ENCODE peak calls at places on chromosome 18, in ten cellular contexts. L, N, M, E, O, G, F, A, Z and T are unnamed samples.

GRCh38 chr18:32548688-32549087 is 78.0 kb upstream of the GAREM1 start:
- DNase-seq in Z (no peak), F (no peak), L (peak; percentile 32), A (no peak), E (no peak), O (no peak), G (no peak), N (no peak), M (no peak), T (no peak)

GRCh38 chr18:75727479-75727878 is 300.0 kb upstream of the SMIM21 start:
- DNase-seq in F (peak; percentile 19), A (peak; percentile 14), M (no peak), E (no peak), N (no peak), Z (peak; percentile 36), G (no peak), O (peak; percentile 0), L (peak; percentile 35), T (peak; percentile 59)

GRCh38 chr18:68147728-68148127 is 567.2 kb downstream of the TMX3 start:
- DNase-seq in E (no peak), Z (no peak), L (no peak), F (no peak), G (no peak), N (no peak), A (no peak), O (no peak), M (no peak), T (no peak)

GRCh38 chr18:69469444-69469919 is 68.8 kb downstream of the DOK6 start:
- DNase-seq in A (no peak), G (peak; percentile 49), L (no peak), Z (no peak), O (no peak), F (no peak), M (no peak), N (no peak), E (no peak), T (peak; percentile 19)

GRCh38 chr18:42925036-42925435 is 190.4 kb downstream of the RIT2 start:
- DNase-seq in G (no peak), O (no peak), F (no peak), A (no peak), Z (no peak), M (no peak), E (no peak), L (no peak), N (no peak), T (no peak)

GRCh38 chr18:55243852-55244251 is 284.6 kb upstream of the CCDC68 start:
- DNase-seq in O (no peak), F (no peak), M (no peak), L (no peak), G (no peak), N (no peak), E (peak; percentile 23), Z (no peak), A (no peak), T (no peak)

GRCh38 chr18:80157708-80158343 is 48.8 kb downstream of the ADNP2 start:
- DNase-seq in F (peak; percentile 74), L (peak; percentile 87), O (peak; percentile 46), M (peak; percentile 82), G (peak; percentile 80), N (no peak), A (peak; percentile 81), E (peak; percentile 51), Z (peak; percentile 76), T (peak; percentile 76)

GRCh38 chr18:76177160-76177559 is 317.9 kb downstream of the ZNF516 start:
- DNase-seq in N (no peak), E (no peak), A (no peak), O (no peak), Z (no peak), G (no peak), L (no peak), M (no peak), F (no peak), T (no peak)

GRCh38 chr18:36711014-36711725 is 117.6 kb downstream of the TPGS2 start:
- DNase-seq in E (no peak), O (no peak), N (no peak), M (no peak), Z (no peak), G (no peak), F (no peak), A (no peak), L (no peak), T (no peak)
- H3K27ac ChIP-seq in E (no peak overlapping the region), O (no peak overlapping the region), N (no peak overlapping the region), M (no peak overlapping the region), Z (peak overlapping the region; percentile 47), G (no peak overlapping the region), F (peak overlapping the region; percentile 47), A (no peak overlapping the region), L (no peak overlapping the region), T (peak overlapping the region; percentile 57)

DNA sequence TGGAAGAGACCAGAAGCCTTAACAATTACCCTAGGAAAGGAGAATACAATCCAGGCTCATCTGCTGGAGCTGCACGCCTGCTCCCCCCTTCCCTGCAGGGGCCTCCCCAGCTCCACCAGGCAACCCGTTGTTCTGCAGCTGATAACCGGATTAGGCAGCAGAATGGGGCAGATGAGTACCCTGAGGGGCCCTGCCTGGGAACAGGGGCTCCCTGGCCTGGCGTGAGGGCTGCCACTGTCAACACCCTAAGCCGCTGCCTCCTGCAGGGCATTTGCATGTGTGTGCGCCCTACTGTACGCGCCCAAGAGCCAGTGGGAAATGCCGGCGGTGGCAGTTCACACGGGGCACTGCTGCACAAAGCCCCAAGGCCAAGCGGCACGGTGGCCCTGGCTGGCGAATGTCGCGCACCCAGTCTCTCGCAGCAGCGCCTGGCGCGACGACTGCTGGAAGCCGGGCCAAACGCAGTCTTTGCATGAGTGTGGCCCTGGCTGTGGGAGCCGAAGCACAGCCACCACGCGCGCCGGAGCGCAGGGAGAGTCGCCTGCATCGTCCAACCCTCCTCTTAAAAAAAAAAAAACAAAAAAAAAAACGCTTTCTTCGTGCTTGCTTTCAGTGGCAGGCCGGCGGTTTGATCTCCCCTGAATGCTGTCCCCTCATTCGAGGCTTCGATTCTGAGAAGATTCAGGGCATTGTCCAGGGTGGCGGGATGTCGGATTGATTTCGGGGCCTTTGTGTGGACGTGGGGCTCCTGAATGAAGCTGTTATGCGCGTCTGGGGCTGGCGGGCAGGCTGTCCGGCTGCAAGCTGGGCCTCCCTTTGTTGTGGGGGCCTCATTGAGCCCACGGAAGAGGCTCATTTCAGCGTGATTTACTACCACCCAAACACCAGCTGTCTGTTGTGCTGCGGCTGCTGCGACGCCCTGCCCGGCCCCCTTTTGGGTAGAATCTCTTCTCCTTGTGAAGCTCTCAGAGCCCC is 63.8 kb downstream of the SETBP1 start:
- DNase-seq in E (no peak), G (no peak), L (no peak), A (no peak), Z (peak; percentile 43), M (no peak), F (peak; percentile 16), O (no peak), N (no peak), T (no peak)
- TF ChIP-seq CTCF in E (no peak), G (no peak), L (no peak), A (no peak), Z (peak; percentile 33), M (no peak), F (no peak), O (no peak), N (no peak), T (no peak)

GRCh38 chr18:62977512-62977911 is 262.2 kb downstream of the PHLPP1 start:
- DNase-seq in L (no peak), O (no peak), A (no peak), M (no peak), F (no peak), N (no peak), E (no peak), G (no peak), Z (no peak), T (no peak)

GRCh38 chr18:62974928-62975675 is 259.8 kb downstream of the PHLPP1 start:
- DNase-seq in E (no peak), A (no peak), N (no peak), F (peak; percentile 27), O (no peak), M (no peak), G (no peak), Z (no peak), L (no peak), T (no peak)

GRCh38 chr18:62974388-62974787 is 259.0 kb downstream of the PHLPP1 start:
- DNase-seq in A (no peak), O (no peak), M (no peak), N (no peak), L (no peak), F (no peak), Z (no peak), E (no peak), G (no peak), T (no peak)

GRCh38 chr18:62976227-62976626 is 260.9 kb downstream of the PHLPP1 start:
- DNase-seq in F (no peak), Z (no peak), N (no peak), E (no peak), G (no peak), L (no peak), A (peak; percentile 29), O (no peak), M (no peak), T (no peak)

DNA sequence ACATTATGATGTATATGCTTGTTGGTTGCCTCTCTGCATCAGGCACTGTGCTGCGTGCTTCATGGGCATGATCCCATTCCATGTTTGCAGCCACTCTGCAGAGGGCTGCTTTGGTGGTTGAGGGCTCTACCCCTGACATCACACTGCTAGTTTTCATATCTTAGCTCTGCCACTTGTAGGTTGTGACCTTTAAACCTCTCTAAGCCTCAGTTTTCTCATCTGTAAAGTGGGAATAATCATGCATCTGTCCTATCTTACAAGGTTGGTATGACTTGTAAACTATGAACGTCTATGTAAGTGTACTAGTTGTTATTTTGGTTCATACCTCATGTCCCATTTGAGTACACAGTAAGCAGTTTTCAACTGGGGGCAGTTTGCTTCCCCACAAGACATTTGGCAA is 260.4 kb downstream of the PHLPP1 start:
- DNase-seq in F (no peak), L (no peak), G (no peak), A (no peak), M (no peak), O (no peak), N (no peak), Z (no peak), E (no peak), T (no peak)
- H3K27ac ChIP-seq in F (no peak overlapping the region), L (no peak overlapping the region), G (no peak overlapping the region), A (no peak overlapping the region), M (no peak overlapping the region), O (no peak overlapping the region), N (no peak overlapping the region), Z (no peak overlapping the region), E (no peak overlapping the region), T (no peak overlapping the region)

GRCh38 chr18:23063502-23063901 is 71.8 kb upstream of the CABLES1 start:
- DNase-seq in N (no peak), F (no peak), O (no peak), G (no peak), A (no peak), E (no peak), Z (no peak), M (no peak), L (no peak), T (no peak)

GRCh38 chr18:23056315-23056714 is 79.0 kb upstream of the CABLES1 start:
- DNase-seq in O (no peak), M (no peak), E (no peak), G (no peak), F (no peak), Z (no peak), N (no peak), A (no peak), L (no peak), T (peak; percentile 19)

GRCh38 chr18:23058746-23059440 is 76.4 kb upstream of the CABLES1 start:
- DNase-seq in G (no peak), O (no peak), M (no peak), Z (no peak), N (no peak), F (no peak), A (no peak), E (no peak), L (no peak), T (no peak)

GRCh38 chr18:23057096-23057495 is 78.2 kb upstream of the CABLES1 start:
- DNase-seq in N (no peak), G (no peak), F (no peak), E (no peak), O (no peak), L (no peak), A (no peak), M (no peak), Z (no peak), T (no peak)

DNA sequence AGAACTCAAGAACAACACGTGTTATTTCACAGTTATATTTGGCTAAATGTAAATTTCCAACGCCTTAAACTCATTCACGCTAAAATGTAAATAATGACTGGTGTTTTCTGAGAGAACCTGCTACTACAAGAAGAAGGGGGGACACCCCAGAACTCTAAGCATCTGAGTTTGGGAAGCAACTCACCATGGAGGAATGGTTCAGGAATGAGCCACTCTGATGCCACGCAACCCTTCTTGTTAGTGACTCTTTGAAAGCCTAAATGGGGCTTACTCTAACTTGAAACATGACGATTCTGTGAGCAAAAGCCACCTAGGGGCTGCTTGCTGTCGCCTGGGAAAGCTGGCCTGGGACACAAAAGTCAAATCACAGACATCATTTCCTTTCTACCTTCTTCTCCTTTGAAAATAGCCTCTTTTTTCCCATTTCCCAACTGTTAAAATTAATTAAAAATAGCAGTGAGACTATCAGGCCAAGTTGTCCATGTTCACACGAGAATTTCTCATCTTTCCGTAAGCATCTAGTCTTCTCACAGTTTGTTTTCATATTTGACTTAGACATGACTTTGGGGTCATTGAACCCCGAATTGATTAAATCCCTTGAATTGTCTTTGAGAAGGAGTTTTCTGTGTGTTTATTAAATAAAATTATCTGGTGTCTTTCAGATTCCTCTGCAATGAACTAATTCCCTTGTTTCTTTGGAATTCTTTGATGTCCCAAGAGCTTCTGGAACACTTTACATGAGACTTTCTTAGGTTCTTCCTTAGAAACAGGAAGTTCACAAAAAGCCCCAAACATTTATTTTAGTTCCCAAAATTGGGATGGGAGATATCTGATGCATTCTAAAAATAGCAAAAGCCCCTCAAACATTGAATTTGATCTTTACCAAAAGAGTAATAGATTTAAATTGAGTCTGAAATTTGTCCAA is 75.5 kb upstream of the CABLES1 start:
- DNase-seq in Z (no peak), N (no peak), L (no peak), G (no peak), E (no peak), M (no peak), A (no peak), O (no peak), F (no peak), T (no peak)
- TF ChIP-seq CTCF in Z (no peak), N (no peak), L (no peak), G (no peak), E (no peak), M (no peak), A (no peak), O (no peak), F (no peak), T (no peak)